ENCODE peak calls at places on chromosomes 7 and 10, in seven cellular contexts. One of them, this sample, is unnamed.

GRCh38 chr7:73715648-73716317 is 3.7 kb downstream of the STX1A start:
- DNase-seq in heart right ventricle: no peak
- DNase-seq in osteoblast: peak
- DNase-seq in cardiac fibroblast: peak
- DNase-seq in cardiac muscle cell: peak
- DNase-seq in sigmoid colon: no peak
- DNase-seq in iPS DF 6.9: no peak
- DNase-seq in this sample: peak

GRCh38 chr10:20698837-20699236 is 198.3 kb downstream of the NEBL start:
- DNase-seq in heart right ventricle: no peak
- DNase-seq in osteoblast: no peak
- DNase-seq in cardiac fibroblast: no peak
- DNase-seq in cardiac muscle cell: no peak
- DNase-seq in sigmoid colon: no peak
- DNase-seq in iPS DF 6.9: peak
- DNase-seq in this sample: no peak

GRCh38 chr7:127997226-127997922 is 33.9 kb downstream of the LRRC4 start:
- DNase-seq in heart right ventricle: no peak
- DNase-seq in osteoblast: no peak
- DNase-seq in cardiac fibroblast: no peak
- DNase-seq in cardiac muscle cell: peak
- DNase-seq in sigmoid colon: no peak
- DNase-seq in iPS DF 6.9: no peak
- DNase-seq in this sample: no peak

GRCh38 chr7:50281680-50282445 is 22.7 kb upstream of the IKZF1 start:
- DNase-seq in heart right ventricle: no peak
- DNase-seq in osteoblast: no peak
- DNase-seq in cardiac fibroblast: no peak
- DNase-seq in cardiac muscle cell: no peak
- DNase-seq in sigmoid colon: no peak
- DNase-seq in iPS DF 6.9: no peak
- DNase-seq in this sample: no peak

GRCh38 chr10:27833792-27834191 is 88.2 kb upstream of the MKX start:
- DNase-seq in heart right ventricle: no peak
- DNase-seq in osteoblast: no peak
- DNase-seq in cardiac fibroblast: no peak
- DNase-seq in cardiac muscle cell: no peak
- DNase-seq in sigmoid colon: no peak
- DNase-seq in iPS DF 6.9: no peak
- DNase-seq in this sample: no peak

GRCh38 chr7:2523461-2523905 is 3.9 kb downstream of the LFNG start:
- DNase-seq in heart right ventricle: no peak
- DNase-seq in osteoblast: no peak
- DNase-seq in cardiac fibroblast: no peak
- DNase-seq in cardiac muscle cell: no peak
- DNase-seq in sigmoid colon: no peak
- DNase-seq in iPS DF 6.9: no peak
- DNase-seq in this sample: no peak

GRCh38 chr7:57305192-57305748 is 144.7 kb upstream of the ZNF716 start:
- DNase-seq in heart right ventricle: no peak
- DNase-seq in osteoblast: no peak
- DNase-seq in cardiac fibroblast: no peak
- DNase-seq in cardiac muscle cell: no peak
- DNase-seq in sigmoid colon: no peak
- DNase-seq in iPS DF 6.9: no peak
- DNase-seq in this sample: no peak

GRCh38 chr7:138460176-138460648 is at the start of gene TRIM24:
- DNase-seq in heart right ventricle: peak
- DNase-seq in osteoblast: peak
- DNase-seq in cardiac fibroblast: no peak
- DNase-seq in cardiac muscle cell: peak
- DNase-seq in sigmoid colon: peak
- DNase-seq in iPS DF 6.9: no peak
- DNase-seq in this sample: no peak

GRCh38 chr10:44294726-44295412 is 90.0 kb downstream of the CXCL12 start:
- DNase-seq in heart right ventricle: no peak
- DNase-seq in osteoblast: peak
- DNase-seq in cardiac fibroblast: peak
- DNase-seq in cardiac muscle cell: no peak
- DNase-seq in sigmoid colon: no peak
- DNase-seq in iPS DF 6.9: no peak
- DNase-seq in this sample: no peak

GRCh38 chr10:69403519-69403918 is 13.2 kb downstream of the TACR2 start:
- DNase-seq in heart right ventricle: no peak
- DNase-seq in osteoblast: peak
- DNase-seq in cardiac fibroblast: peak
- DNase-seq in cardiac muscle cell: peak
- DNase-seq in sigmoid colon: no peak
- DNase-seq in iPS DF 6.9: no peak
- DNase-seq in this sample: no peak

GRCh38 chr10:35535136-35535535 is 70.0 kb upstream of the GJD4 start:
- DNase-seq in heart right ventricle: no peak
- DNase-seq in osteoblast: no peak
- DNase-seq in cardiac fibroblast: no peak
- DNase-seq in cardiac muscle cell: no peak
- DNase-seq in sigmoid colon: no peak
- DNase-seq in iPS DF 6.9: no peak
- DNase-seq in this sample: no peak

GRCh38 chr7:33286521-33286920 is 157.2 kb downstream of the BBS9 start:
- DNase-seq in heart right ventricle: no peak
- DNase-seq in osteoblast: no peak
- DNase-seq in cardiac fibroblast: no peak
- DNase-seq in cardiac muscle cell: no peak
- DNase-seq in sigmoid colon: no peak
- DNase-seq in iPS DF 6.9: no peak
- DNase-seq in this sample: no peak

GRCh38 chr7:102287465-102288146 is 938 bp downstream of the SH2B2 start:
- DNase-seq in heart right ventricle: peak
- DNase-seq in osteoblast: peak
- DNase-seq in cardiac fibroblast: no peak
- DNase-seq in cardiac muscle cell: peak
- DNase-seq in sigmoid colon: peak
- DNase-seq in iPS DF 6.9: no peak
- DNase-seq in this sample: no peak

GRCh38 chr7:156897673-156898072 is 4.7 kb upstream of the LMBR1 start:
- DNase-seq in heart right ventricle: no peak
- DNase-seq in osteoblast: peak
- DNase-seq in cardiac fibroblast: peak
- DNase-seq in cardiac muscle cell: peak
- DNase-seq in sigmoid colon: no peak
- DNase-seq in iPS DF 6.9: no peak
- DNase-seq in this sample: no peak

GRCh38 chr7:91263359-91264082 is 712 bp upstream of the FZD1 start:
- DNase-seq in heart right ventricle: peak
- DNase-seq in osteoblast: peak
- DNase-seq in cardiac fibroblast: no peak
- DNase-seq in cardiac muscle cell: peak
- DNase-seq in sigmoid colon: peak
- DNase-seq in iPS DF 6.9: no peak
- DNase-seq in this sample: no peak

GRCh38 chr7:99224263-99224947 is 16.5 kb upstream of the KPNA7 start:
- DNase-seq in heart right ventricle: no peak
- DNase-seq in osteoblast: no peak
- DNase-seq in cardiac fibroblast: peak
- DNase-seq in cardiac muscle cell: peak
- DNase-seq in sigmoid colon: no peak
- DNase-seq in iPS DF 6.9: no peak
- DNase-seq in this sample: no peak

GRCh38 chr10:49056356-49056755 is 59.0 kb downstream of the VSTM4 start:
- DNase-seq in heart right ventricle: no peak
- DNase-seq in osteoblast: no peak
- DNase-seq in cardiac fibroblast: no peak
- DNase-seq in cardiac muscle cell: no peak
- DNase-seq in sigmoid colon: no peak
- DNase-seq in iPS DF 6.9: no peak
- DNase-seq in this sample: no peak

GRCh38 chr7:137717811-137718271 is 128.9 kb downstream of the DGKI start:
- DNase-seq in heart right ventricle: no peak
- DNase-seq in osteoblast: peak
- DNase-seq in cardiac fibroblast: peak
- DNase-seq in cardiac muscle cell: peak
- DNase-seq in sigmoid colon: no peak
- DNase-seq in iPS DF 6.9: no peak
- DNase-seq in this sample: no peak

GRCh38 chr10:28359334-28359733 is 56.5 kb upstream of the MPP7 start:
- DNase-seq in heart right ventricle: no peak
- DNase-seq in osteoblast: no peak
- DNase-seq in cardiac fibroblast: no peak
- DNase-seq in cardiac muscle cell: no peak
- DNase-seq in sigmoid colon: no peak
- DNase-seq in iPS DF 6.9: no peak
- DNase-seq in this sample: no peak

DNA sequence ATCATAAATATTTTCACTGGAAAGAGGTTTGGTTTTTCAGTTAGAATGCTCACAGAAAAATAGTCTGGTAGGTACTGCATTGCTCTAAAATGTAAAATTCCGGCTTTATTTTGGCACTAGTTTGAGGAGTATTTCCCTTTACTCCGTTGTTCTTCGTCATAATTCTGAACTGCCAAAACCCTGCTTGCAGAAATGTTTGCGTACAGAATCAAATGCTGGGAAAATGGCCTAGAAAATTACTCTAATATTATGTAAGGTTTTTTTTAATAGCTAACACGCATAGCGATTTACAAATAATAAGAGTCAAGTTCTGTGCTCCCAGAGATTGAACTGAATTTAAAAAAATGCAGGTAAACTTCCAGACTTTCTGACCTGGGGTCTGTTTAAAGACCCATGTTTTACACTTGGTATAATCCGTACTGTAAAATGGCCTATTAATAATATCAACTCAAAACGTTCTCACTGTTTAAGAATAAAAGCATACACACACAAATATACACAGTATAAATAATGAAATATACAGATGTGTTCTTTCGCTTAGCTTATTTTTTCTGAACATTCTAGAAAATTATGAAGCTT is 23.6 kb upstream of the ANLN start:
- DNase-seq in heart right ventricle: no peak
- DNase-seq in osteoblast: peak
- DNase-seq in cardiac fibroblast: no peak
- DNase-seq in cardiac muscle cell: no peak
- DNase-seq in sigmoid colon: no peak
- DNase-seq in iPS DF 6.9: no peak
- DNase-seq in this sample: no peak
- H3K4me3 ChIP-seq in heart right ventricle: peak
- H3K4me3 ChIP-seq in osteoblast: peak
- H3K4me3 ChIP-seq in cardiac fibroblast: no peak
- H3K4me3 ChIP-seq in cardiac muscle cell: peak
- H3K4me3 ChIP-seq in sigmoid colon: peak
- H3K4me3 ChIP-seq in iPS DF 6.9: no peak
- H3K4me3 ChIP-seq in this sample: peak

DNA sequence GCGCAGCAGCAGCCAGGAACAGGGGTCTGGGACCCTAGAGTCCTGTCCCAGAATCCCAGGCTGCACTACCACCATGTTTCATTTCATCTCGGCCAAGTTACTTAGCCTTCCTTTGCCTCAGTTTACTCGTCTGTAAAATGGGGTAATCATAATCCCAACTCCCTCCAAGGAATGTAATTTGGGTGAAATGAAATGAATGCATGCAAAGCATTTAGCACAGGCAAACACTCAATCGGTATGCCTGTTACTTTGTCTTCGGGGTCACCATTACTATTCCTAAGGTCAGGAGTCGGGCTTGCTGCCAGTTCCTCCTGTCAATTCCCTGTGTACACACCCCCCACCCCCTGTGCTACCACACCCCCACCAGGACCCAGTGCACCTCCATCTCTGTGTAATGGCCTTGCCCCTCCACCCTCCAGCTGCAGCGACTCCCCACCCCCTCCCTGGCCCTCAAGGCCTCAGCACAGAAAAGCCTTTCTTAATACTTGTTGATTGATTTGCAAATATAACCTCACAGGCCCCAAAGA is 1.7 kb downstream of the TNS3 start:
- DNase-seq in heart right ventricle: no peak
- DNase-seq in osteoblast: no peak
- DNase-seq in cardiac fibroblast: peak
- DNase-seq in cardiac muscle cell: peak
- DNase-seq in sigmoid colon: no peak
- DNase-seq in iPS DF 6.9: no peak
- DNase-seq in this sample: no peak
- H3K4me3 ChIP-seq in heart right ventricle: peak
- H3K4me3 ChIP-seq in osteoblast: peak
- H3K4me3 ChIP-seq in cardiac fibroblast: peak
- H3K4me3 ChIP-seq in cardiac muscle cell: no peak
- H3K4me3 ChIP-seq in sigmoid colon: peak
- H3K4me3 ChIP-seq in iPS DF 6.9: no peak
- H3K4me3 ChIP-seq in this sample: no peak

GRCh38 chr7:28988818-28989595 is 30.9 kb upstream of the TRIL start:
- DNase-seq in heart right ventricle: peak
- DNase-seq in osteoblast: peak
- DNase-seq in cardiac fibroblast: peak
- DNase-seq in cardiac muscle cell: peak
- DNase-seq in sigmoid colon: peak
- DNase-seq in iPS DF 6.9: no peak
- DNase-seq in this sample: no peak
- H3K4me3 ChIP-seq in heart right ventricle: no peak
- H3K4me3 ChIP-seq in osteoblast: no peak
- H3K4me3 ChIP-seq in cardiac fibroblast: no peak
- H3K4me3 ChIP-seq in cardiac muscle cell: no peak
- H3K4me3 ChIP-seq in sigmoid colon: no peak
- H3K4me3 ChIP-seq in iPS DF 6.9: no peak
- H3K4me3 ChIP-seq in this sample: no peak

GRCh38 chr7:36216063-36216684 is 63.1 kb downstream of the EEPD1 start:
- DNase-seq in heart right ventricle: no peak
- DNase-seq in osteoblast: no peak
- DNase-seq in cardiac fibroblast: peak
- DNase-seq in cardiac muscle cell: peak
- DNase-seq in sigmoid colon: no peak
- DNase-seq in iPS DF 6.9: no peak
- DNase-seq in this sample: no peak

GRCh38 chr7:36217211-36217960 is 64.3 kb downstream of the EEPD1 start:
- DNase-seq in heart right ventricle: no peak
- DNase-seq in osteoblast: no peak
- DNase-seq in cardiac fibroblast: no peak
- DNase-seq in cardiac muscle cell: no peak
- DNase-seq in sigmoid colon: no peak
- DNase-seq in iPS DF 6.9: no peak
- DNase-seq in this sample: no peak

GRCh38 chr7:36215017-36215621 is 62.1 kb downstream of the EEPD1 start:
- DNase-seq in heart right ventricle: no peak
- DNase-seq in osteoblast: no peak
- DNase-seq in cardiac fibroblast: no peak
- DNase-seq in cardiac muscle cell: no peak
- DNase-seq in sigmoid colon: peak
- DNase-seq in iPS DF 6.9: no peak
- DNase-seq in this sample: peak

GRCh38 chr7:36217961-36218284 is 64.9 kb downstream of the EEPD1 start:
- DNase-seq in heart right ventricle: no peak
- DNase-seq in osteoblast: no peak
- DNase-seq in cardiac fibroblast: no peak
- DNase-seq in cardiac muscle cell: no peak
- DNase-seq in sigmoid colon: no peak
- DNase-seq in iPS DF 6.9: no peak
- DNase-seq in this sample: no peak

DNA sequence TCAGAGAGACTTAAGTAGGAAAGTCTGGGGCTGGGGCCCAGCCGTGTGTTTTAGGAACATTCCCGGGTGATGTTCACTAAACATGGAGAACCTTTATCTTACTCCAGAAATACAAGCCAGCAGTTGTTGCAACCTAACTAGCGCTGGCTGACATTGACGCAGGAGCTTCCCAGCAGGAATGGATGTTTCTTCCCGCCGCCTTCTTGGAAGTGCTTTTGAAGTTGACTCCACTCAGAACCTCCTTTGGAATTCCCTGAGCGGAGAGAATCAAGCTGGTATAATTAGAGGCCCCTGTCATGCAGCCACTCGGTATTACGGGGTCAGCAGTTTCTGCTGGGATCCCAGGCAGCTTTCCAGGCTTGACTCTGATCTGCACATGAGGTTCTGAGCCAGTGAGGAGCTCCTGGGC is 61.6 kb downstream of the EEPD1 start:
- DNase-seq in heart right ventricle: no peak
- DNase-seq in osteoblast: no peak
- DNase-seq in cardiac fibroblast: no peak
- DNase-seq in cardiac muscle cell: peak
- DNase-seq in sigmoid colon: peak
- DNase-seq in iPS DF 6.9: no peak
- DNase-seq in this sample: no peak
- H3K4me3 ChIP-seq in heart right ventricle: no peak
- H3K4me3 ChIP-seq in osteoblast: no peak
- H3K4me3 ChIP-seq in cardiac fibroblast: no peak
- H3K4me3 ChIP-seq in cardiac muscle cell: no peak
- H3K4me3 ChIP-seq in sigmoid colon: no peak
- H3K4me3 ChIP-seq in iPS DF 6.9: no peak
- H3K4me3 ChIP-seq in this sample: peak

This sample was measured in SK-N-MC.